ENCODE peak calls at places on chromosomes 6 and 20, in eight cellular contexts. B is NCI-H2081; H is left ventricle myocardium superior; M is GM10248; W is breast epithelium; J is activated CD4-positive, alpha-beta T cell treated with anti-CD3 and anti-CD28 coated beads, Interleukin-2, amount 50 U/mL, for 48 hours; P is H4; C is EH. G is an unnamed sample.

GRCh38 chr6:143232849-143233248 is 172.2 kb downstream of the AIG1 start:
- DNase-seq in W (no peak), P (peak), H (peak), M (peak), J (peak), C (peak), B (peak), G (peak)

GRCh38 chr6:159988983-159989454 is 20.1 kb downstream of the IGF2R start:
- DNase-seq in W (no peak), H (no peak), P (no peak), J (no peak), B (no peak), M (no peak), C (peak), G (no peak)

GRCh38 chr6:56730663-56731529 is 88.2 kb upstream of the DST start:
- DNase-seq in J (no peak), M (no peak), W (no peak), P (peak), H (no peak), B (no peak), C (peak), G (no peak)

GRCh38 chr20:17023811-17024210 is 203.0 kb upstream of the PCSK2 start:
- DNase-seq in C (no peak), M (no peak), W (no peak), P (peak), B (no peak), J (no peak), H (peak), G (no peak)

GRCh38 chr6:140271759-140272377 is 897.4 kb upstream of the CITED2 start:
- DNase-seq in J (no peak), P (no peak), B (peak), H (no peak), C (no peak), M (peak), W (no peak), G (no peak)

GRCh38 chr6:46796842-46797241 is 3.7 kb downstream of the MEP1A start:
- DNase-seq in J (no peak), W (no peak), H (no peak), B (no peak), P (no peak), M (no peak), C (no peak), G (no peak)

GRCh38 chr20:48610996-48611395 is 216.8 kb downstream of the PREX1 start:
- DNase-seq in H (no peak), C (no peak), W (no peak), M (no peak), J (no peak), P (no peak), B (no peak), G (no peak)

GRCh38 chr6:7669742-7670141 is 56.2 kb upstream of the BMP6 start:
- DNase-seq in C (no peak), M (no peak), B (no peak), H (no peak), J (no peak), P (no peak), W (no peak), G (no peak)

GRCh38 chr20:3115190-3116107 is 30.9 kb upstream of the AVP start:
- DNase-seq in B (peak), H (peak), C (peak), M (peak), P (peak), J (peak), W (no peak), G (peak)

GRCh38 chr6:5468586-5468985 is 207.3 kb downstream of the FARS2 start:
- DNase-seq in P (no peak), W (no peak), B (no peak), C (peak), M (no peak), J (no peak), H (no peak), G (no peak)

GRCh38 chr20:57211949-57212889 is 54.2 kb downstream of the BMP7 start:
- DNase-seq in J (no peak), C (peak), W (peak), P (peak), H (peak), B (no peak), M (no peak), G (peak)

GRCh38 chr6:6856538-6857523 is 250.9 kb upstream of the RREB1 start:
- DNase-seq in M (peak), P (peak), B (no peak), J (peak), C (peak), H (peak), W (peak), G (peak)

GRCh38 chr6:116111552-116112528 is 11.2 kb downstream of the NT5DC1 start:
- DNase-seq in M (no peak), B (peak), J (peak), H (no peak), C (peak), W (no peak), P (peak), G (peak)

G was measured in testis.